ENCODE peak calls at places on chromosome 20, in eight cellular contexts. K is neural progenitor cell; E is CD4-positive, alpha-beta T cell; T is foreskin fibroblast; A is cardiac muscle cell; O is psoas muscle; L is lower leg skin; P is AG09319. J is an unnamed sample.

GRCh38 chr20:17637985-17638640 is 43.9 kb downstream of the RRBP1 start:
- DNase-seq in A (no peak), T (no peak), P (no peak), O (no peak), E (no peak), K (no peak), L (no peak), J (no peak)

GRCh38 chr20:33893314-33893713 is 82.2 kb downstream of the CHMP4B start:
- DNase-seq in A (no peak), T (peak; percentile 55), L (no peak), P (no peak), O (no peak), K (no peak), E (no peak), J (peak; percentile 43)

GRCh38 chr20:14712302-14712739 is 374.9 kb upstream of the FLRT3 start:
- DNase-seq in P (peak; percentile 18), A (peak; percentile 49), T (peak; percentile 28), O (no peak), L (peak; percentile 28), K (peak; percentile 41), E (no peak), J (peak; percentile 82)

GRCh38 chr20:58344741-58345140 is 35.2 kb downstream of the RAB22A start:
- DNase-seq in L (no peak), O (no peak), A (no peak), E (no peak), T (peak; percentile 41), P (no peak), K (no peak), J (peak; percentile 56)

GRCh38 chr20:48691523-48691922 is 136.3 kb downstream of the PREX1 start:
- DNase-seq in T (no peak), K (no peak), A (peak; percentile 29), O (no peak), L (no peak), E (no peak), P (no peak), J (no peak)

GRCh38 chr20:37339208-37339607 is 6.7 kb upstream of the SRC start:
- DNase-seq in O (no peak), E (no peak), K (no peak), A (no peak), L (no peak), P (no peak), T (no peak), J (no peak)

GRCh38 chr20:17627101-17627950 is 54.7 kb downstream of the RRBP1 start:
- DNase-seq in E (no peak), A (no peak), T (no peak), K (no peak), O (peak; percentile 18), L (no peak), P (no peak), J (no peak)

GRCh38 chr20:37521091-37521771 is at the start of gene NNAT:
- DNase-seq in K (no peak), T (no peak), L (no peak), O (no peak), E (no peak), A (no peak), P (no peak), J (no peak)

GRCh38 chr20:33909331-33909921 is 84.3 kb upstream of the RALY start:
- DNase-seq in L (no peak), A (no peak), P (peak; percentile 91), K (no peak), T (peak; percentile 55), E (no peak), O (no peak), J (peak; percentile 56)

GRCh38 chr20:47263502-47264084 is 92.9 kb downstream of the ZMYND8 start:
- DNase-seq in A (no peak), P (no peak), O (no peak), L (no peak), K (no peak), T (no peak), E (no peak), J (no peak)

GRCh38 chr20:3067139-3068009 is 4.0 kb upstream of the OXT start:
- DNase-seq in T (no peak), O (no peak), A (no peak), L (no peak), P (no peak), E (no peak), K (no peak), J (no peak)

GRCh38 chr20:45109634-45110033 is 5.3 kb downstream of the WFDC5 start:
- DNase-seq in A (no peak), E (no peak), P (no peak), T (no peak), L (no peak), O (no peak), K (no peak), J (no peak)

GRCh38 chr20:45110301-45110700 is 4.7 kb downstream of the WFDC5 start:
- DNase-seq in L (no peak), O (no peak), T (no peak), A (no peak), E (no peak), P (no peak), K (no peak), J (no peak)

GRCh38 chr20:45111285-45111684 is 3.7 kb downstream of the WFDC5 start:
- DNase-seq in A (no peak), K (no peak), P (no peak), E (no peak), L (no peak), T (no peak), O (no peak), J (no peak)

GRCh38 chr20:45113865-45114264 is 1.1 kb downstream of the WFDC5 start:
- DNase-seq in P (no peak), O (no peak), K (no peak), T (no peak), E (no peak), A (no peak), L (no peak), J (no peak)

DNA sequence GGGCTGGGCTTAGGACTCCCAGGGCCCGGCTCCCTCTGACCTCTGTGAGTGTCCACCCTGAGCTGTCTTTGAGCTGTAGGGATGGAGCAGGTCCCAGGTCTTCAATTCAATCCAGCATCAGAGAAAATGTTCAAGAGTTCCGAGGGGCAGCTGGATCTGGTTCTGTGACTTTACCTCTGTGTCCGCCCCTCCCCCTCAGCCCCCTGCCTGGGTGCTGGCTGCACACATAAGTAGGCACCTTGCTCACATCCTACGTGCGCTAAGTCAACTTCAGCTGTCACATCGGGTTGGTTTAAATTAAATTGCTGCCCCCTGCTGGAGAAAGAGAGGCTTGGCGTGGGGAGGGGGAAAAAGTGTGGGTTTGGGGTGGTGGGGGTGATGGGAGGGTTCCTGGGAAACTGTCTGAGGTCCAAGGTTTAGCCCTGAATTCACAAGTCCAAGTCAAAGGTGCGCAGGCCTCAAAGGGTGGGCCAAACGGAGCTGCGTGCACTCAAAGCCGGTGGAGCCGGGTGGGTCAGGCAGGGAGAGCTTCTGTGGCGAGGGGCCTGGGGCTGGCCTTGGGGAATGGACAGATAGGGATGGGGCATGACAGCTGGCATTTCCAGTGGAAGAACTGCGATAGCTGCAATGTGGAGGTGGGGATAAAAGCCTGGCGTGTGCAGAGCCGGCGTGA is 3.0 kb downstream of the WFDC5 start:
- DNase-seq in O (no peak), L (no peak), K (peak; percentile 66), A (no peak), P (no peak), E (no peak), T (no peak), J (no peak)
- TF ChIP-seq CTCF in O (peak; percentile 34), L (no peak), K (peak; percentile 78), A (peak; percentile 53), P (peak; percentile 50), E (peak; percentile 40), T (peak; percentile 44), J (peak; percentile 52)

GRCh38 chr20:22585786-22586493 is 1.6 kb upstream of the FOXA2 start:
- DNase-seq in K (no peak), T (no peak), P (no peak), E (no peak), A (no peak), L (no peak), O (no peak), J (no peak)

GRCh38 chr20:22583773-22584629 is at the start of gene FOXA2:
- DNase-seq in P (no peak), E (no peak), T (no peak), L (no peak), K (peak; percentile 61), O (no peak), A (peak; percentile 10), J (no peak)

GRCh38 chr20:22584922-22585785 is 782 bp upstream of the FOXA2 start:
- DNase-seq in K (peak; percentile 68), T (no peak), A (peak; percentile 18), O (no peak), L (no peak), E (no peak), P (no peak), J (no peak)

GRCh38 chr20:22584630-22584921 is 204 bp upstream of the FOXA2 start:
- DNase-seq in A (no peak), P (no peak), T (no peak), L (no peak), O (no peak), K (peak; percentile 39), E (no peak), J (no peak)

GRCh38 chr20:22586645-22587310 is 2.4 kb upstream of the FOXA2 start:
- DNase-seq in T (no peak), E (no peak), P (no peak), A (peak; percentile 61), K (peak; percentile 84), O (no peak), L (no peak), J (no peak)
- TF ChIP-seq CTCF in T (no peak), E (no peak), P (peak; percentile 53), A (peak; percentile 76), K (peak; percentile 90), O (peak; percentile 47), L (no peak), J (peak; percentile 77)

DNA sequence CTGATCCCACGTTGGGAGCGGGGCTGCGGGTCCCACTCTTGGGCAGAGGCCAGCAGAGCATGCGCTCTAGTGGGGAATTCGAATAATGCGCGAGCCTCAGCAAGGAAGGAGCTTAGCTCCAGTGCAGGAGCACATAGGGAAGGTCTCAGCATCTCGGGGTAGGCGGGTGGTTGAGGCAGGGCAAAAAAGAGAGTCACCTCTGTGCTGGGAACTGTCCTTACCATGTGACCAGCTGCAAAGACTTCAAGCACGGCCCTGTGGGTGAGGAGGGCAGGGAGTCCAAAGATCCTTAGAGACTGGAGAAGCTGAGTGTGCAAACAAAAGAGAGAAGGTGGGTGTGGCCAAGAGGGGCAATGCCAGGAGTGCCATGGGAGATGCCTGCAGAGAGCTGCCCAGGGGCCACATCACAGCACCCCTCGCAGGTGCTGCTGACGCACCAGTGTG is 79.2 kb upstream of the CD93 start:
- DNase-seq in P (no peak), O (no peak), A (peak; percentile 38), L (no peak), E (no peak), T (no peak), K (peak; percentile 48), J (no peak)
- TF ChIP-seq CTCF in P (no peak), O (no peak), A (peak; percentile 10), L (no peak), E (no peak), T (no peak), K (peak; percentile 27), J (no peak)

DNA sequence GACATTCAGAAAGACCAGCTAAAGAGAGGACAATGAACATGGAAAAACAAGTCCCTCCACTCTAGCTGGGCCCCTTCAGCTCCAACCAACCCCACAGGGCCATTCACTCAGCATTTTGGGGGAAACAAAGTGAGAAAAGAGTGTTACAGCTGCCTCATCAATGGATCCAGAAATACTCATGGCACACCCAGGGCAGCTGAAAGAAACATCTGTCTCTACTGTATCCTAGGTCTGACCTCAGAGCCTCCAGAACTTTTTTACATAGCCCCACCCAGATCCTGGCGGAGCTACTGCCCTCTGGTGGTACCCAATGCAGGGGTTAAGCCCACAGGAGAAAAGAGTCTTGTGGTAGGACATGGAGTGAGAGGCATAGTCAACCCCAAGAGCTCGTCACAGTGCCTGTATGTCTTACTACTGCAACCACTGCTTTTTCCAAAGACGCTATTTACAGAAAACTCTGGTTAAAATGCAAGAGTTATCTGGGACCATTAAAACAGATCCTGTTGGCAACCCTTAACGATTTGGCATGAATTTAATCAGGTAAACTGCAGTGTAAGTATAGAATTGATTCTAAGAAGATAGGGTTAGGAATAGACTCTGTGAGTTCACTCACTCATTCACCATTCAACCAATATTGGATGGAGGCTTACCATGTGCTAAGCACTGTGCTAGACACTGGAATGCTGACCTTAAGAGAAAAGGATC is 37.4 kb upstream of the FAM83C start:
- DNase-seq in O (peak; percentile 42), L (peak; percentile 47), P (no peak), A (peak; percentile 48), T (peak; percentile 41), K (peak; percentile 65), E (no peak), J (peak; percentile 31)
- TF ChIP-seq CTCF in O (peak; percentile 47), L (no peak), P (peak; percentile 40), A (peak; percentile 61), T (peak; percentile 57), K (peak; percentile 76), E (peak; percentile 31), J (peak; percentile 61)

J was measured in mammary epithelial cell.